ENCODE peak calls at places on chromosomes 7 and 10, in nine cellular contexts. One of them, this sample, is unnamed.

GRCh38 chr7:70539196-70539595 is 592.7 kb upstream of the GALNT17 start:
- DNase-seq in Peyer's patch: no peak
- DNase-seq in AG04449: no peak
- DNase-seq in BJ: no peak
- DNase-seq in endothelial cell: no peak
- DNase-seq in choroid plexus epithelial cell: no peak
- DNase-seq in endothelial cell of umbilical vein: no peak
- DNase-seq in GM13976: no peak
- DNase-seq in B cell: no peak
- DNase-seq in this sample: no peak

GRCh38 chr7:70553364-70553763 is 578.6 kb upstream of the GALNT17 start:
- DNase-seq in endothelial cell of umbilical vein: no peak
- DNase-seq in Peyer's patch: no peak
- DNase-seq in GM13976: no peak
- DNase-seq in AG04449: no peak
- DNase-seq in choroid plexus epithelial cell: no peak
- DNase-seq in BJ: no peak
- DNase-seq in endothelial cell: no peak
- DNase-seq in B cell: no peak
- DNase-seq in this sample: no peak

GRCh38 chr7:149787428-149788299 is 14.3 kb upstream of the ZNF467 start:
- DNase-seq in choroid plexus epithelial cell: no peak
- DNase-seq in endothelial cell: no peak
- DNase-seq in endothelial cell of umbilical vein: peak
- DNase-seq in Peyer's patch: no peak
- DNase-seq in AG04449: no peak
- DNase-seq in B cell: no peak
- DNase-seq in BJ: no peak
- DNase-seq in GM13976: no peak
- DNase-seq in this sample: no peak

GRCh38 chr7:51732951-51733350 is 416.3 kb upstream of the COBL start:
- DNase-seq in endothelial cell of umbilical vein: no peak
- DNase-seq in BJ: no peak
- DNase-seq in Peyer's patch: no peak
- DNase-seq in GM13976: no peak
- DNase-seq in B cell: no peak
- DNase-seq in choroid plexus epithelial cell: no peak
- DNase-seq in endothelial cell: no peak
- DNase-seq in AG04449: no peak
- DNase-seq in this sample: no peak

GRCh38 chr10:12887780-12888179 is 113.7 kb downstream of the CCDC3 start:
- DNase-seq in endothelial cell: no peak
- DNase-seq in GM13976: no peak
- DNase-seq in endothelial cell of umbilical vein: no peak
- DNase-seq in BJ: no peak
- DNase-seq in AG04449: no peak
- DNase-seq in choroid plexus epithelial cell: no peak
- DNase-seq in B cell: no peak
- DNase-seq in Peyer's patch: no peak
- DNase-seq in this sample: no peak

GRCh38 chr10:7857259-7857658 is 39.0 kb downstream of the TAF3 start:
- DNase-seq in endothelial cell: no peak
- DNase-seq in choroid plexus epithelial cell: no peak
- DNase-seq in AG04449: no peak
- DNase-seq in GM13976: no peak
- DNase-seq in endothelial cell of umbilical vein: peak
- DNase-seq in B cell: no peak
- DNase-seq in BJ: no peak
- DNase-seq in Peyer's patch: no peak
- DNase-seq in this sample: no peak

GRCh38 chr10:82358486-82359097 is 483.6 kb downstream of the NRG3 start:
- DNase-seq in B cell: no peak
- DNase-seq in GM13976: no peak
- DNase-seq in endothelial cell: no peak
- DNase-seq in endothelial cell of umbilical vein: no peak
- DNase-seq in AG04449: no peak
- DNase-seq in Peyer's patch: no peak
- DNase-seq in choroid plexus epithelial cell: peak
- DNase-seq in BJ: no peak
- DNase-seq in this sample: no peak

GRCh38 chr10:21015838-21016237 is 118.7 kb upstream of the NEBL start:
- DNase-seq in BJ: no peak
- DNase-seq in B cell: no peak
- DNase-seq in choroid plexus epithelial cell: no peak
- DNase-seq in Peyer's patch: no peak
- DNase-seq in endothelial cell of umbilical vein: no peak
- DNase-seq in GM13976: no peak
- DNase-seq in endothelial cell: no peak
- DNase-seq in AG04449: no peak
- DNase-seq in this sample: no peak

GRCh38 chr7:134718211-134718875 is 61.1 kb upstream of the CALD1 start:
- DNase-seq in choroid plexus epithelial cell: no peak
- DNase-seq in B cell: no peak
- DNase-seq in GM13976: no peak
- DNase-seq in BJ: no peak
- DNase-seq in endothelial cell: no peak
- DNase-seq in AG04449: no peak
- DNase-seq in endothelial cell of umbilical vein: no peak
- DNase-seq in Peyer's patch: no peak
- DNase-seq in this sample: no peak

GRCh38 chr10:79066460-79067240 is 2.1 kb upstream of the ZMIZ1 start:
- DNase-seq in endothelial cell of umbilical vein: peak
- DNase-seq in choroid plexus epithelial cell: peak
- DNase-seq in BJ: no peak
- DNase-seq in GM13976: peak
- DNase-seq in B cell: no peak
- DNase-seq in AG04449: no peak
- DNase-seq in endothelial cell: peak
- DNase-seq in Peyer's patch: no peak
- DNase-seq in this sample: no peak

GRCh38 chr7:26930201-26930600 is 65.8 kb upstream of the SKAP2 start:
- DNase-seq in choroid plexus epithelial cell: no peak
- DNase-seq in Peyer's patch: no peak
- DNase-seq in GM13976: no peak
- DNase-seq in endothelial cell: no peak
- DNase-seq in BJ: no peak
- DNase-seq in B cell: no peak
- DNase-seq in AG04449: no peak
- DNase-seq in endothelial cell of umbilical vein: no peak
- DNase-seq in this sample: no peak

GRCh38 chr7:55375237-55375636 is 10.1 kb downstream of the LANCL2 start:
- DNase-seq in endothelial cell: no peak
- DNase-seq in BJ: no peak
- DNase-seq in GM13976: no peak
- DNase-seq in B cell: no peak
- DNase-seq in Peyer's patch: no peak
- DNase-seq in AG04449: no peak
- DNase-seq in choroid plexus epithelial cell: no peak
- DNase-seq in endothelial cell of umbilical vein: no peak
- DNase-seq in this sample: no peak

GRCh38 chr10:50362547-50363125 is 111.3 kb upstream of the ASAH2 start:
- DNase-seq in AG04449: no peak
- DNase-seq in choroid plexus epithelial cell: no peak
- DNase-seq in endothelial cell: no peak
- DNase-seq in Peyer's patch: no peak
- DNase-seq in endothelial cell of umbilical vein: no peak
- DNase-seq in B cell: peak
- DNase-seq in GM13976: peak
- DNase-seq in BJ: no peak
- DNase-seq in this sample: no peak

GRCh38 chr10:52318822-52319464 is 4.9 kb downstream of the DKK1 start:
- DNase-seq in BJ: peak
- DNase-seq in B cell: no peak
- DNase-seq in Peyer's patch: no peak
- DNase-seq in endothelial cell: no peak
- DNase-seq in choroid plexus epithelial cell: peak
- DNase-seq in GM13976: no peak
- DNase-seq in endothelial cell of umbilical vein: peak
- DNase-seq in AG04449: peak
- DNase-seq in this sample: peak

GRCh38 chr10:106525871-106526270 is 638.6 kb downstream of the SORCS1 start:
- DNase-seq in endothelial cell: no peak
- DNase-seq in GM13976: no peak
- DNase-seq in Peyer's patch: no peak
- DNase-seq in AG04449: no peak
- DNase-seq in endothelial cell of umbilical vein: no peak
- DNase-seq in choroid plexus epithelial cell: peak
- DNase-seq in B cell: no peak
- DNase-seq in BJ: no peak
- DNase-seq in this sample: no peak

GRCh38 chr7:155805826-155806095 is 6.5 kb downstream of the SHH start:
- DNase-seq in GM13976: no peak
- DNase-seq in choroid plexus epithelial cell: no peak
- DNase-seq in endothelial cell: no peak
- DNase-seq in endothelial cell of umbilical vein: no peak
- DNase-seq in B cell: no peak
- DNase-seq in Peyer's patch: no peak
- DNase-seq in BJ: no peak
- DNase-seq in AG04449: no peak
- DNase-seq in this sample: no peak

GRCh38 chr7:38748056-38748610 is 117.0 kb upstream of the AMPH start:
- DNase-seq in endothelial cell: no peak
- DNase-seq in endothelial cell of umbilical vein: no peak
- DNase-seq in BJ: no peak
- DNase-seq in GM13976: no peak
- DNase-seq in B cell: peak
- DNase-seq in AG04449: no peak
- DNase-seq in Peyer's patch: no peak
- DNase-seq in choroid plexus epithelial cell: peak
- DNase-seq in this sample: no peak
- TF ChIP-seq CTCF in endothelial cell: peak
- TF ChIP-seq CTCF in endothelial cell of umbilical vein: no peak
- TF ChIP-seq CTCF in BJ: peak
- TF ChIP-seq CTCF in GM13976: no peak
- TF ChIP-seq CTCF in B cell: peak
- TF ChIP-seq CTCF in AG04449: peak
- TF ChIP-seq CTCF in Peyer's patch: no peak
- TF ChIP-seq CTCF in choroid plexus epithelial cell: peak
- TF ChIP-seq CTCF in this sample: peak

DNA sequence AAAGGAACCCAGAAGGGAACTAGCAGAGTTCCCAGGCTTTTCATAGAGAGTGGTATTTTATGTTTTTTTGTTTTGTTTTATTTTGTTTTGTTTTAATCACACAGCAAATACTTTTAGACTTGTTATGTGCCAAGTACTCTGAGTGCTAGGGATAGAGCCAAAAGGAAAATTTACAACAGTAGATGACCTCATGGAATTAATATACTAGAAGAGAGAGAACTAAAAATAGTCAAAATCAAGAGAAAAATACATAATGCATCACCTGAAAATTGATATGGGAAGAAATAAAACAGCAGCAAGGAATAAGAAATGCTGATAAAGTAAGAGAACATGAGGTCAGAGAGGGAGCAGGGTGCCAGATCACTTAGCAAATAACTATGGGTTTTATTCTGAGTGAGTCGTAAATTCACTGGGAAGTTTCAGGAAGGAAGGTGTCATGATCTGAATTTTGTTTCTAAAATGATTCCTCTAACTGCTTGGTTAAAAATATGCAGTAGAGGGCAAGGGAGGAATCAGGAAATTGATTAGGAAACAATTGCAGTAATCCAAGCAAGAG is 351.0 kb downstream of the ANKRD7 start:
- DNase-seq in BJ: no peak
- DNase-seq in endothelial cell: no peak
- DNase-seq in Peyer's patch: no peak
- DNase-seq in B cell: no peak
- DNase-seq in GM13976: no peak
- DNase-seq in endothelial cell of umbilical vein: no peak
- DNase-seq in AG04449: no peak
- DNase-seq in choroid plexus epithelial cell: no peak
- DNase-seq in this sample: no peak
- TF ChIP-seq CTCF in BJ: no peak
- TF ChIP-seq CTCF in endothelial cell: no peak
- TF ChIP-seq CTCF in Peyer's patch: no peak
- TF ChIP-seq CTCF in B cell: no peak
- TF ChIP-seq CTCF in GM13976: no peak
- TF ChIP-seq CTCF in endothelial cell of umbilical vein: no peak
- TF ChIP-seq CTCF in AG04449: no peak
- TF ChIP-seq CTCF in choroid plexus epithelial cell: no peak
- TF ChIP-seq CTCF in this sample: no peak

GRCh38 chr7:100400656-100401055 is 27.4 kb downstream of the PILRA start:
- DNase-seq in BJ: no peak
- DNase-seq in endothelial cell: peak
- DNase-seq in endothelial cell of umbilical vein: peak
- DNase-seq in Peyer's patch: no peak
- DNase-seq in AG04449: no peak
- DNase-seq in B cell: no peak
- DNase-seq in choroid plexus epithelial cell: peak
- DNase-seq in GM13976: no peak
- DNase-seq in this sample: no peak
- TF ChIP-seq CTCF in BJ: no peak
- TF ChIP-seq CTCF in endothelial cell: no peak
- TF ChIP-seq CTCF in endothelial cell of umbilical vein: no peak
- TF ChIP-seq CTCF in Peyer's patch: no peak
- TF ChIP-seq CTCF in AG04449: no peak
- TF ChIP-seq CTCF in B cell: no peak
- TF ChIP-seq CTCF in choroid plexus epithelial cell: no peak
- TF ChIP-seq CTCF in GM13976: no peak
- TF ChIP-seq CTCF in this sample: no peak

DNA sequence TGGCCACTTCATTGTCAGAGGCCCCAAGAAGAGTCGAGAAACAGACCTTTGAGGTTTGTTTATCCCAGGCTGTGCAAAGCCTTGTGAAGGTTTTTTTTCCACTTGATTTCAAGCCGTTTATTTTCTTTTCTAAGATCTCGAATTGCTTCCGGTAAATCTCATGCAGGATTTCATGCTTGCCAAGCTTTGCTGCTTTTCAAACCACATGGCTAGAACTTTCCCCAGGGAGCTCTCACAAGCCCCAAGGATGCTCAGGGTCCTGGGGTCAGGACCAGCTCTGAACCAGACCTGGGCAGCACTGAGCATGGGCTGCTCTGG is 48.0 kb upstream of the AQP1 start:
- DNase-seq in GM13976: no peak
- DNase-seq in Peyer's patch: no peak
- DNase-seq in endothelial cell of umbilical vein: peak
- DNase-seq in endothelial cell: no peak
- DNase-seq in AG04449: no peak
- DNase-seq in choroid plexus epithelial cell: peak
- DNase-seq in B cell: no peak
- DNase-seq in BJ: no peak
- DNase-seq in this sample: peak
- TF ChIP-seq CTCF in GM13976: no peak
- TF ChIP-seq CTCF in Peyer's patch: no peak
- TF ChIP-seq CTCF in endothelial cell of umbilical vein: no peak
- TF ChIP-seq CTCF in endothelial cell: no peak
- TF ChIP-seq CTCF in AG04449: no peak
- TF ChIP-seq CTCF in choroid plexus epithelial cell: no peak
- TF ChIP-seq CTCF in B cell: no peak
- TF ChIP-seq CTCF in BJ: no peak
- TF ChIP-seq CTCF in this sample: no peak

This sample was measured in AG09319.